ENCODE peak calls at places on chromosomes 6 and 20, in nine cellular contexts. Y is transverse colon; P is lung; S is bronchial epithelial cell; M is lower lobe of right lung; N is CD8-positive, alpha-beta memory T cell; I is pancreas; Q is psoas muscle; X is GM23338. L is an unnamed sample. For H3K36me3, the result is how much of the 10 kb centered on the place peaks cover.

GRCh38 chr20:6868864-6869263 is 101.4 kb downstream of the BMP2 start:
- DNase-seq in Y (no peak), P (no peak), S (no peak), M (no peak), N (no peak), I (no peak), Q (no peak), X (no peak), L (no peak)

GRCh38 chr20:54577637-54578036 is 102.2 kb downstream of the DOK5 start:
- DNase-seq in Y (no peak), P (no peak), S (no peak), M (no peak), N (no peak), I (no peak), Q (no peak), X (no peak), L (no peak)

GRCh38 chr20:46751856-46752255 is 42.4 kb downstream of the SLC2A10 start:
- DNase-seq in Y (no peak), P (no peak), S (no peak), M (no peak), N (no peak), I (no peak), Q (no peak), X (peak), L (peak)

GRCh38 chr20:9440891-9441290 is 73.5 kb upstream of the LAMP5 start:
- DNase-seq in Y (no peak), P (no peak), S (no peak), M (no peak), N (no peak), I (no peak), Q (no peak), X (no peak), L (no peak)

GRCh38 chr6:38604700-38605099 is 35.0 kb downstream of the BTBD9 start:
- DNase-seq in Y (no peak), P (peak), S (no peak), M (peak), N (no peak), I (no peak), Q (no peak), X (no peak), L (no peak)

GRCh38 chr6:16927205-16927604 is 165.9 kb upstream of the ATXN1 start:
- DNase-seq in Y (no peak), P (no peak), S (no peak), M (no peak), N (no peak), I (no peak), Q (no peak), X (no peak), L (no peak)

GRCh38 chr20:19909696-19910095 is 107.5 kb upstream of the NAA20 start:
- DNase-seq in Y (peak), P (peak), S (no peak), M (peak), N (no peak), I (no peak), Q (peak), X (no peak), L (no peak)

GRCh38 chr6:149855040-149855654 is 9.0 kb downstream of the LRP11 start:
- DNase-seq in Y (no peak), P (no peak), S (peak), M (no peak), N (no peak), I (no peak), Q (no peak), X (no peak), L (no peak)

GRCh38 chr6:8282380-8282779 is 153.0 kb downstream of the SLC35B3 start:
- DNase-seq in Y (no peak), P (no peak), S (no peak), M (no peak), N (no peak), I (peak), Q (no peak), X (no peak), L (no peak)

GRCh38 chr6:45991189-45991588 is 24.5 kb downstream of the CLIC5 start:
- DNase-seq in Y (no peak), P (no peak), S (no peak), M (no peak), N (no peak), I (no peak), Q (no peak), X (peak), L (peak)

GRCh38 chr20:52190437-52191131 is 995 bp downstream of the ZFP64 start:
- DNase-seq in Y (peak), P (no peak), S (peak), M (no peak), N (peak), I (no peak), Q (no peak), X (peak), L (peak)

GRCh38 chr6:4139272-4139671 is 3.9 kb upstream of the ECI2 start:
- DNase-seq in Y (no peak), P (no peak), S (peak), M (no peak), N (no peak), I (no peak), Q (no peak), X (no peak), L (no peak)

GRCh38 chr6:10759312-10759839 is 11.8 kb downstream of the TMEM14B start:
- DNase-seq in Y (no peak), P (no peak), S (peak), M (no peak), N (no peak), I (no peak), Q (no peak), X (peak), L (peak)

GRCh38 chr6:167679137-167679736 is 147.5 kb upstream of the AFDN start:
- DNase-seq in Y (no peak), P (no peak), S (no peak), M (no peak), N (no peak), I (no peak), Q (no peak), X (peak), L (no peak)

GRCh38 chr20:62812181-62812906 is 4.5 kb upstream of the COL9A3 start:
- DNase-seq in Y (no peak), P (no peak), S (no peak), M (no peak), N (no peak), I (no peak), Q (no peak), X (no peak), L (no peak)
- H3K4me3 ChIP-seq in Y (no peak), P (no peak), S (no peak), M (no peak), N (no peak), I (no peak), Q (no peak), X (no peak), L (no peak)

GRCh38 chr6:165777680-165778079 is 114.6 kb upstream of the PDE10A start:
- DNase-seq in Y (no peak), P (no peak), S (no peak), M (no peak), N (no peak), I (no peak), Q (no peak), X (no peak), L (no peak)
- H3K36me3 ChIP-seq in Y (under half), P (under half), S (under half), M (under half), N (under half), I (under half), Q (under half), X (under half), L (under half)

DNA sequence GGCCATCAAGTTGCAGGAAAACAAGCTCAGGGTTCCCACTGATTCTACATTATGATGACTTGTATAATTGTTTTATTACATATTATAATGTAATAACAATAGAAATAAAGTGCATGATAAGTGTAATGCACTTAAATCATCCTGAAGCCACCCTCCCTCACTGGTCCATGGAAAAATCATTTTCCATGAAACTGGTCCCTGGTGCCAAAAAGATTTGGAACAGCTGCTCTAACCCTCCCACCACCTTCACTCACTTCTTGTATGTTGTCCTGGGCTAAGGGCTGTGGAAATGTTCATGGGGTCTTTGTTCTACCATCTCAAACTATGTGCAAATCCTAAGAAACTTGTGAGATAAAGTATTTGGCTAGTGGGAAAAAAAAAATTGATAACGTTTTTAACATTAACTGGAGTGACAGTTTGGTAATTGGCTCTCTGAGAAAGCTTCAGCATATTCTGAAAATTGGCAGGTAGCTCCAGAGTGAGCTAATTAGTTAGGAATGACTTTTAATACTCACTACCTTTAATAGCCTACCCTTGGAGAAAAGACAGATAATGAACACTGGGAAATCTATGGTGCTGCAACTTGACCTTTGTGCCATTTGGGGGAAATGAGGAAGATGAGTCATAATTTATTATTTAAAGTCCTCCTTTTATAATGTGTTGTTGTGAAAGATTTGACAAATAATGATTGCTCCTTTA is 134.0 kb downstream of the LRRC1 start:
- DNase-seq in Y (no peak), P (no peak), S (peak), M (no peak), N (no peak), I (no peak), Q (no peak), X (no peak), L (no peak)
- H3K4me3 ChIP-seq in Y (no peak), P (no peak), S (no peak), M (no peak), N (no peak), I (no peak), Q (no peak), X (no peak), L (no peak)

GRCh38 chr20:35555951-35556645 is 14.2 kb downstream of the ERGIC3 start:
- DNase-seq in Y (no peak), P (no peak), S (no peak), M (no peak), N (no peak), I (no peak), Q (peak), X (no peak), L (no peak)

GRCh38 chr20:35552914-35553313 is 11.0 kb downstream of the ERGIC3 start:
- DNase-seq in Y (no peak), P (no peak), S (no peak), M (no peak), N (no peak), I (no peak), Q (peak), X (no peak), L (no peak)

GRCh38 chr20:35547319-35547718 is 5.4 kb downstream of the ERGIC3 start:
- DNase-seq in Y (no peak), P (no peak), S (no peak), M (no peak), N (no peak), I (no peak), Q (peak), X (no peak), L (no peak)

GRCh38 chr20:35546127-35546526 is 4.2 kb downstream of the ERGIC3 start:
- DNase-seq in Y (no peak), P (no peak), S (no peak), M (no peak), N (no peak), I (no peak), Q (no peak), X (no peak), L (no peak)

GRCh38 chr20:35551485-35551884 is 9.6 kb downstream of the ERGIC3 start:
- DNase-seq in Y (no peak), P (no peak), S (no peak), M (no peak), N (no peak), I (no peak), Q (peak), X (no peak), L (peak)
- H3K36me3 ChIP-seq in Y (under half), P (under half), S (under half), M (half or more), N (under half), I (under half), Q (half or more), X (under half), L (half or more)

GRCh38 chr6:37513576-37513975 is 13.9 kb upstream of the CCDC167 start:
- DNase-seq in Y (no peak), P (no peak), S (no peak), M (no peak), N (no peak), I (no peak), Q (no peak), X (no peak), L (peak)

GRCh38 chr6:37514377-37514776 is 14.7 kb upstream of the CCDC167 start:
- DNase-seq in Y (no peak), P (no peak), S (peak), M (no peak), N (peak), I (no peak), Q (no peak), X (no peak), L (no peak)

GRCh38 chr6:37511910-37512399 is 12.3 kb upstream of the CCDC167 start:
- DNase-seq in Y (no peak), P (no peak), S (no peak), M (no peak), N (no peak), I (no peak), Q (no peak), X (no peak), L (peak)

GRCh38 chr6:37512400-37512958 is 12.8 kb upstream of the CCDC167 start:
- DNase-seq in Y (no peak), P (no peak), S (no peak), M (no peak), N (no peak), I (no peak), Q (no peak), X (peak), L (peak)

GRCh38 chr6:37513155-37513554 is 13.5 kb upstream of the CCDC167 start:
- DNase-seq in Y (no peak), P (no peak), S (no peak), M (no peak), N (no peak), I (no peak), Q (no peak), X (no peak), L (peak)
- H3K4me3 ChIP-seq in Y (no peak), P (no peak), S (no peak), M (no peak), N (no peak), I (no peak), Q (no peak), X (peak), L (peak)

GRCh38 chr6:28232785-28233184 is 7.7 kb downstream of the ZSCAN9 start:
- DNase-seq in Y (no peak), P (no peak), S (no peak), M (no peak), N (no peak), I (no peak), Q (no peak), X (no peak), L (no peak)
- H3K36me3 ChIP-seq in Y (under half), P (under half), S (under half), M (half or more), N (under half), I (under half), Q (half or more), X (under half), L (under half)

DNA sequence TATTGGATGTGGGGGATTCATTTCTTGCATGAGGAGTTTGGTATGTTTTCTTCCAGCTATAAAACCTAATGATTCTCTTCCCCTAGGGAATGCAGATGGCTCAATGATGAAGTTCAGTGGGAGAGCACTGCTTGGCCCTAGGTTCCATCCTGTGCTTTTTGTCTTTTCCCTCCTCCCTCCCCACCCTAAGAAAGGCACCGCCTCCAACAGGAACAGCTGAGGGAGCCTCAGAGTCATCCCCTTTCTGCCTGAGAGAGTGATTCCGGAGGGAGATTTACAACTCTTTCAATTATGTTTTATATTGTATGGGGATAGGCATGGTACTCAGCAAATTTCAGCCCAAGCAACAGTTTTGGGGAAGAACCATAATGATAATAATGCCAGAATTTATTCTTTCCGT is 149.2 kb downstream of the PHACTR1 start:
- DNase-seq in Y (no peak), P (no peak), S (no peak), M (no peak), N (no peak), I (no peak), Q (no peak), X (peak), L (no peak)
- H3K4me3 ChIP-seq in Y (no peak), P (no peak), S (no peak), M (no peak), N (no peak), I (no peak), Q (no peak), X (peak), L (no peak)

DNA sequence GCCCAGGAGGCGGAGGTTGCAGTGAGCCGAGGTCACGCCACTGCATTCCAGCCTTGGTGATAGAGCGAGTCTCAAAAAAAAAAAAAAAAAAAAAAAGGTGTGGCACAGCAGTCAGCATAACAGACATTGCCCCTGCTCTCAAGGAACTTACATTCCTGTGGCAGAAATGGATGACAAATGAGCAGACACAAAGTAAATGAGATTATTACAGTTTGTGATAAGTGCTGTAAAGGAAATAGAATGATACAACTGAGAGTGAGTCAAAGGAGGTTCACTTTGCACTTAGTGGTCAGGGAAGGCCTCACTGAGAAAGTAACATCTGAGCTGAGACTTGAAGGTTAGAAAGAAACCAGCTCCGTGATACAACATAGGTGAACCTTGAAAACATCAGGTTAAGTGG is 36.4 kb downstream of the CEP250 start:
- DNase-seq in Y (no peak), P (no peak), S (no peak), M (no peak), N (no peak), I (no peak), Q (no peak), X (no peak), L (no peak)
- H3K36me3 ChIP-seq in Y (under half), P (under half), S (under half), M (half or more), N (under half), I (under half), Q (half or more), X (under half), L (under half)

GRCh38 chr6:137414599-137414998 is 79.6 kb downstream of the OLIG3 start:
- DNase-seq in Y (no peak), P (no peak), S (no peak), M (no peak), N (no peak), I (no peak), Q (no peak), X (peak), L (no peak)
- H3K4me3 ChIP-seq in Y (peak), P (no peak), S (no peak), M (peak), N (peak), I (no peak), Q (peak), X (peak), L (no peak)

GRCh38 chr20:36579996-36580545 is 6.7 kb downstream of the TGIF2 start:
- DNase-seq in Y (no peak), P (no peak), S (no peak), M (no peak), N (no peak), I (no peak), Q (no peak), X (no peak), L (no peak)

GRCh38 chr20:36582821-36583220 is 9.4 kb downstream of the TGIF2 start:
- DNase-seq in Y (no peak), P (no peak), S (no peak), M (no peak), N (no peak), I (no peak), Q (no peak), X (no peak), L (no peak)

GRCh38 chr20:36584018-36584481 is 10.7 kb downstream of the TGIF2 start:
- DNase-seq in Y (no peak), P (no peak), S (no peak), M (no peak), N (no peak), I (no peak), Q (no peak), X (no peak), L (no peak)

GRCh38 chr20:36585410-36586125 is 12.2 kb downstream of the TGIF2 start:
- DNase-seq in Y (no peak), P (no peak), S (peak), M (no peak), N (no peak), I (no peak), Q (no peak), X (peak), L (peak)

GRCh38 chr20:36582322-36582721 is 8.9 kb downstream of the TGIF2 start:
- DNase-seq in Y (no peak), P (no peak), S (no peak), M (no peak), N (no peak), I (no peak), Q (no peak), X (no peak), L (no peak)
- H3K36me3 ChIP-seq in Y (under half), P (under half), S (under half), M (half or more), N (under half), I (under half), Q (under half), X (under half), L (under half)